ENCODE peak calls at places on chromosomes 4 and X, in nine cellular contexts. R, W, H, G, K, Y, T, Q and J are unnamed samples.

GRCh38 chr4:111506706-111507105 is 638.5 kb upstream of the FAM241A start:
- DNase-seq in Q (no peak), K (no peak), R (no peak), W (peak), T (no peak), G (no peak), H (no peak), Y (peak), J (peak)

GRCh38 chr4:140595065-140595464 is 26.3 kb upstream of the UCP1 start:
- DNase-seq in Y (no peak), G (peak), Q (no peak), R (peak), H (no peak), K (no peak), W (peak), T (peak), J (peak)

GRCh38 chr4:3287972-3288570 is 4.8 kb upstream of the RGS12 start:
- DNase-seq in W (no peak), Y (no peak), R (no peak), T (no peak), Q (no peak), G (no peak), H (no peak), K (no peak), J (no peak)

GRCh38 chr4:56817840-56818491 is 3.5 kb downstream of the SPINK2 start:
- DNase-seq in W (no peak), Y (no peak), Q (no peak), R (no peak), G (no peak), K (peak), H (no peak), T (no peak), J (no peak)

GRCh38 chrX:124280294-124280902 is 52.1 kb upstream of the TEX13D start:
- DNase-seq in W (no peak), K (no peak), Q (no peak), H (no peak), Y (no peak), R (no peak), T (no peak), G (no peak), J (no peak)

GRCh38 chr4:137425281-137425680 is 107.0 kb downstream of the PCDH18 start:
- DNase-seq in Y (no peak), R (no peak), H (no peak), Q (no peak), T (no peak), W (no peak), G (no peak), K (no peak), J (no peak)

GRCh38 chr4:77990456-77990855 is 66.7 kb upstream of the FRAS1 start:
- DNase-seq in T (no peak), R (no peak), W (no peak), Y (no peak), Q (no peak), K (no peak), G (no peak), H (no peak), J (no peak)

GRCh38 chr4:152374153-152374552 is 161.7 kb downstream of the FBXW7 start:
- DNase-seq in H (no peak), Y (no peak), G (no peak), R (no peak), Q (no peak), W (no peak), T (no peak), K (no peak), J (no peak)

GRCh38 chrX:64184396-64184795 is 21.1 kb downstream of the AMER1 start:
- DNase-seq in Q (no peak), T (no peak), G (no peak), W (no peak), Y (no peak), R (no peak), H (no peak), K (no peak), J (no peak)

GRCh38 chr4:4233610-4234009 is 6.9 kb upstream of the OTOP1 start:
- DNase-seq in T (no peak), Q (no peak), H (no peak), W (no peak), R (no peak), K (no peak), G (no peak), Y (no peak), J (no peak)

GRCh38 chrX:46642145-46642544 is 68.6 kb downstream of the CHST7 start:
- DNase-seq in Q (no peak), H (no peak), K (peak), Y (peak), R (peak), G (peak), W (no peak), T (peak), J (peak)

GRCh38 chrX:131739823-131740222 is 195.9 kb downstream of the OR13H1 start:
- DNase-seq in Y (no peak), H (no peak), Q (no peak), W (no peak), G (no peak), K (no peak), T (peak), R (no peak), J (no peak)

GRCh38 chr4:69818060-69818639 is 41.8 kb downstream of the SULT1E1 start:
- DNase-seq in Y (no peak), G (no peak), Q (no peak), K (no peak), T (no peak), H (no peak), W (no peak), R (no peak), J (no peak)

GRCh38 chr4:156606444-156607197 is 365.0 kb downstream of the PDGFC start:
- DNase-seq in R (no peak), W (peak), K (no peak), H (no peak), Q (no peak), T (no peak), Y (peak), G (no peak), J (no peak)

GRCh38 chr4:184476660-184477059 is 2.3 kb upstream of the IRF2 start:
- DNase-seq in T (no peak), G (no peak), K (peak), Q (no peak), H (no peak), Y (no peak), R (no peak), W (no peak), J (no peak)

GRCh38 chr4:88489100-88489761 is 32.3 kb downstream of the HERC5 start:
- DNase-seq in R (no peak), H (no peak), Q (no peak), T (no peak), W (no peak), K (no peak), Y (no peak), G (no peak), J (no peak)

GRCh38 chr4:85658766-85659439 is 184.0 kb downstream of the ARHGAP24 start:
- DNase-seq in W (no peak), H (no peak), G (no peak), K (no peak), Y (no peak), Q (no peak), R (no peak), T (no peak), J (no peak)

GRCh38 chr4:180913750-180914149 is 1329.5 kb upstream of the TENM3 start:
- DNase-seq in T (no peak), G (no peak), Q (peak), R (no peak), H (no peak), Y (peak), W (peak), K (no peak), J (peak)

GRCh38 chr4:137367608-137368007 is 164.7 kb downstream of the PCDH18 start:
- DNase-seq in Q (no peak), H (no peak), R (no peak), T (no peak), W (peak), K (no peak), G (no peak), Y (peak), J (peak)

GRCh38 chr4:24770111-24770584 is 25.2 kb upstream of the SOD3 start:
- DNase-seq in Q (no peak), R (no peak), H (no peak), K (no peak), G (no peak), W (peak), T (no peak), Y (peak), J (peak)

GRCh38 chr4:60757986-60758385 is 442.1 kb upstream of the ADGRL3 start:
- DNase-seq in Y (peak), H (no peak), Q (no peak), K (no peak), T (no peak), G (no peak), R (no peak), W (no peak), J (peak)

GRCh38 chr4:107279729-107280128 is 243.6 kb upstream of the DKK2 start:
- DNase-seq in G (no peak), Y (peak), W (peak), R (no peak), T (peak), Q (no peak), H (no peak), K (no peak), J (peak)

GRCh38 chr4:40515037-40515397 is 114.6 kb downstream of the RBM47 start:
- DNase-seq in R (peak), K (no peak), H (no peak), T (no peak), G (no peak), Q (no peak), Y (no peak), W (no peak), J (no peak)

GRCh38 chr4:40514409-40515025 is 115.1 kb downstream of the RBM47 start:
- DNase-seq in Y (no peak), T (peak), W (no peak), H (no peak), G (no peak), R (peak), K (no peak), Q (no peak), J (no peak)

GRCh38 chr4:40516651-40517050 is 113.0 kb downstream of the RBM47 start:
- DNase-seq in Q (no peak), T (no peak), G (no peak), W (no peak), K (no peak), R (no peak), Y (no peak), H (no peak), J (no peak)

GRCh38 chr4:40511017-40511614 is 118.5 kb downstream of the RBM47 start:
- DNase-seq in Q (no peak), Y (no peak), R (peak), G (no peak), T (no peak), W (no peak), H (no peak), K (no peak), J (no peak)

DNA sequence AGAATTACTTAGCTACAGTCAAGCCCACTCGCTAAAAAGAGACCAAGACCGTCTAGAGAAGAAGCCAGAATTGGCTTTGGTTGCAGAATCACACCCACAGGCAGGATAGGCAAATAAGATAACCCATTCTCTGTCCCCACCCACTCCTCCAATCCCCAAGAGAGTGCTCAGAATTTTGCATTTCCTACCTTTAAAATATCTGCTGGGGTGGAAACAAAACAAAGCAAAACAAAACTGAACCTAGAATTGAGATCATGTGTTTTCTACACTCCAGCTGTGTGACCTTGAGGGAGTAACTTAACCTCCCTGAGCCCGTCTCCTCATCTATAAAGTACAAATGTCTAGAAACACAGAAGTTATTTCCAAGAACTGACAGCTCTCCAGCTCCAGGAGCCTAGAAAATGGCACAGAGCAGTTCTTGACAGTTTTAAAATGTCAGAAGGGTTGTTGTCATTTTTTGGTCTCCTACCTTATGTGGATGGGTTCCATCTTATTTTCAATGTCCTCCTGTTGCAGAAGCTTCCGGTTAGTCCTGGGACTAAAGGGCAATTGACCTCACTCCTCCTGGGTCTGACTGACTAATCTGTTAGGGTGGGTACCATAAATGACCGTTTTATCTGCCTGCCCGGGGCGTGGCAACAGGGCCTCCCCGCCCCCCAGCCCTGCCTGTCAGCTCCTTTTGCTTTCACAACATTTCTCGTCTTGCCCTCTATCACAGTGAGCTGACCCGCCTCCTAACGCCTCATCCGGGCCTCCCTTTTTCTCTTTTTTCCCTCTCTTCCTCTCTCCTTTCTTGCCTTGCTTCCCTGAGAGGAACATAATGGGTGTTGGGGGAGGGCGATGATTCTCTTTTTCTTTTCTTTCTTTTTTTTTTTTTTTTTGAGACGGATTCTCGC is 114.0 kb downstream of the RBM47 start:
- DNase-seq in Y (no peak), R (peak), T (peak), G (peak), Q (no peak), K (no peak), W (peak), H (no peak), J (no peak)
- H3K4me3 ChIP-seq in Y (no peak), R (no peak), T (peak), G (peak), Q (no peak), K (no peak), W (no peak), H (no peak), J (peak)

GRCh38 chr4:133147922-133148689 is 988 bp upstream of the PCDH10 start:
- DNase-seq in K (no peak), W (peak), Q (peak), G (no peak), R (no peak), H (no peak), T (no peak), Y (peak), J (peak)
- H3K4me3 ChIP-seq in K (no peak), W (peak), Q (peak), G (peak), R (no peak), H (peak), T (no peak), Y (peak), J (peak)

DNA sequence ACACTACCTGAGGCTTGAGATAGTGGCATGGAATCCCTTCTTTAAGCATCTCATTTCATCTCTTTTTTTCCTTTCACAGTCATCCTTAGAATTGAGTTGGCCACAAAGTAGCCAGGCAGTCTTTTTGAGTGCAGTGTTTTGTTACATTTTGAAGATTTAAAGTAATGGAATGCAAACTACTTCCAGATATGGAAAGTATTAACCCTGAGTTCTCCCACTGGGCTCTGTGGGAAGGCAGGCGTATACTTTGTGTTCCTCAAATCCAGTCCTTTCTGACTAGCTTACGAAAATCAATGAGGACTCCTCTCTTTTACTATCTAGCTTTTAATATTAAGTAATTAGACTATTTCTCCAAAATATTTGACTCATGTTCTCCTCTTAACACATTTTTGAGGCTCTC is 29.9 kb downstream of the PCDH10 start:
- DNase-seq in Y (peak), G (no peak), T (no peak), Q (no peak), K (no peak), H (no peak), W (no peak), R (no peak), J (peak)
- H3K4me3 ChIP-seq in Y (no peak), G (no peak), T (no peak), Q (no peak), K (no peak), H (no peak), W (no peak), R (no peak), J (no peak)

DNA sequence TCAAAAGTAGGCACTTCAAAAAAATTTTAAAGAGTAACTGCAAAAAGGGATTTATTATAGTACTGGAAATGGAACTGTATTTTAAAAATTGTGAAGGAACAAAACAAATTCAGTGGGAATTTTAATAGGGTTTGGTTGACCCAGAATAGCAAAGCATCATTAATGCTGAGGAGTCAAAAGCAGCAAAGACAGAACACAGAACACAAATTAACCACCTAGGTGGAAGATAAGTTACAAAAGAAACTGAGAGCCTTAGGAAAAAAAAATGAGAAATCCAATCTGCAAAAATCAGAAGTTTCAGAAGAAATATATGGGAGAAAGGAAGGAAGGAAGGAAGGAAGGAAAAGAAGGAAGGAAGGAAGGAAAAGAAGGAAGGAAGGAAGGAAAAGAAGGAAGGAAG is 49.2 kb upstream of the NAF1 start:
- DNase-seq in K (no peak), T (no peak), Q (no peak), H (no peak), W (no peak), Y (no peak), G (no peak), R (no peak), J (no peak)
- H3K4me3 ChIP-seq in K (no peak), T (no peak), Q (no peak), H (no peak), W (no peak), Y (no peak), G (no peak), R (no peak), J (no peak)